ENCODE peak calls at places on chromosomes 13 and 19, in six cellular contexts. One of them, this sample, is unnamed.

GRCh38 chr19:33674575-33675367 is 53.0 kb downstream of the CHST8 start:
- DNase-seq in SK-N-SH: peak; percentile 63
- DNase-seq in mammary epithelial cell: no peak
- DNase-seq in mucosa of descending colon: no peak
- DNase-seq in colonic mucosa: no peak
- DNase-seq in cardiac muscle cell: no peak
- DNase-seq in this sample: peak; percentile 40

GRCh38 chr19:10727599-10728250 is 9.8 kb downstream of the DNM2 start:
- DNase-seq in SK-N-SH: no peak
- DNase-seq in mammary epithelial cell: no peak
- DNase-seq in mucosa of descending colon: no peak
- DNase-seq in colonic mucosa: no peak
- DNase-seq in cardiac muscle cell: no peak
- DNase-seq in this sample: no peak

GRCh38 chr13:37791699-37792098 is 77.9 kb downstream of the TRPC4 start:
- DNase-seq in SK-N-SH: no peak
- DNase-seq in mammary epithelial cell: no peak
- DNase-seq in mucosa of descending colon: no peak
- DNase-seq in colonic mucosa: no peak
- DNase-seq in cardiac muscle cell: no peak
- DNase-seq in this sample: no peak

GRCh38 chr19:52648336-52648990 is 10.3 kb upstream of the ZNF83 start:
- DNase-seq in SK-N-SH: no peak
- DNase-seq in mammary epithelial cell: peak; percentile 28
- DNase-seq in mucosa of descending colon: no peak
- DNase-seq in colonic mucosa: no peak
- DNase-seq in cardiac muscle cell: no peak
- DNase-seq in this sample: no peak

GRCh38 chr19:49594157-49595005 is 3.4 kb downstream of the PRR12 start:
- DNase-seq in SK-N-SH: no peak
- DNase-seq in mammary epithelial cell: no peak
- DNase-seq in mucosa of descending colon: peak; percentile 35
- DNase-seq in colonic mucosa: peak; percentile 22
- DNase-seq in cardiac muscle cell: no peak
- DNase-seq in this sample: no peak

GRCh38 chr13:31052478-31052877 is 109.2 kb downstream of the HSPH1 start:
- DNase-seq in SK-N-SH: no peak
- DNase-seq in mammary epithelial cell: no peak
- DNase-seq in mucosa of descending colon: no peak
- DNase-seq in colonic mucosa: no peak
- DNase-seq in cardiac muscle cell: no peak
- DNase-seq in this sample: no peak

GRCh38 chr13:52067237-52067636 is 42.7 kb downstream of the UTP14C start:
- DNase-seq in SK-N-SH: no peak
- DNase-seq in mammary epithelial cell: no peak
- DNase-seq in mucosa of descending colon: no peak
- DNase-seq in colonic mucosa: no peak
- DNase-seq in cardiac muscle cell: peak; percentile 2
- DNase-seq in this sample: no peak

GRCh38 chr13:112638157-112638750 is 50.3 kb upstream of the TUBGCP3 start:
- DNase-seq in SK-N-SH: no peak
- DNase-seq in mammary epithelial cell: no peak
- DNase-seq in mucosa of descending colon: no peak
- DNase-seq in colonic mucosa: no peak
- DNase-seq in cardiac muscle cell: no peak
- DNase-seq in this sample: no peak

GRCh38 chr13:20161951-20162300 is 1.1 kb upstream of the GJA3 start:
- DNase-seq in SK-N-SH: no peak
- DNase-seq in mammary epithelial cell: no peak
- DNase-seq in mucosa of descending colon: no peak
- DNase-seq in colonic mucosa: no peak
- DNase-seq in cardiac muscle cell: no peak
- DNase-seq in this sample: no peak

GRCh38 chr19:50383307-50383851 is 768 bp upstream of the POLD1 start:
- DNase-seq in SK-N-SH: no peak
- DNase-seq in mammary epithelial cell: no peak
- DNase-seq in mucosa of descending colon: no peak
- DNase-seq in colonic mucosa: no peak
- DNase-seq in cardiac muscle cell: no peak
- DNase-seq in this sample: peak; percentile 12

GRCh38 chr19:44260343-44260681 is 626 bp downstream of the ZNF233 start:
- DNase-seq in SK-N-SH: peak; percentile 21
- DNase-seq in mammary epithelial cell: no peak
- DNase-seq in mucosa of descending colon: peak; percentile 33
- DNase-seq in colonic mucosa: peak; percentile 23
- DNase-seq in cardiac muscle cell: peak; percentile 3
- DNase-seq in this sample: no peak
- TF ChIP-seq CTCF in SK-N-SH: no peak
- TF ChIP-seq CTCF in mammary epithelial cell: no peak
- TF ChIP-seq CTCF in mucosa of descending colon: no peak
- TF ChIP-seq CTCF in colonic mucosa: no peak
- TF ChIP-seq CTCF in cardiac muscle cell: no peak
- TF ChIP-seq CTCF in this sample: no peak

DNA sequence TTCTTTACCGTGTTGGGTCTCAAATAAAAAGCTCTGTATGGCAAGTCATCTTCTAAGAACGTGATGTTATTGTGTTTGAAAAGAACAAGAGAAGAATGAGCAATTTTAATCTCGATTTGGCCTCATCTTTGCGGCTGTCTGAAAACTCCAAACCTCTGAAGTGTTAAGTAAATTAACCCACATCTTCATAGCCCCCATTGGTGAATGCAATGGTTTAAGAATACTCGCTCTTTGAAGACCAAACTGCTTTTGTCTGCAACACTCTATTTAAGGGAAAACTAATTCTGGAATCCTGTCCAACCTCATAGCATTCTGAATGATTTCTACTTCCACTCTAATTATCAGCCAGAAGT is 56.9 kb upstream of the SCEL start:
- DNase-seq in SK-N-SH: no peak
- DNase-seq in mammary epithelial cell: no peak
- DNase-seq in mucosa of descending colon: no peak
- DNase-seq in colonic mucosa: no peak
- DNase-seq in cardiac muscle cell: no peak
- DNase-seq in this sample: no peak
- H3K4me3 ChIP-seq in SK-N-SH: peak overlapping the region; percentile 61
- H3K4me3 ChIP-seq in mammary epithelial cell: no peak overlapping the region
- H3K4me3 ChIP-seq in mucosa of descending colon: no peak overlapping the region
- H3K4me3 ChIP-seq in colonic mucosa: peak overlapping the region; percentile 28
- H3K4me3 ChIP-seq in cardiac muscle cell: no peak overlapping the region
- H3K4me3 ChIP-seq in this sample: peak overlapping the region; percentile 68

GRCh38 chr19:57623091-57623490 is 9.0 kb downstream of the ZNF134 start:
- DNase-seq in SK-N-SH: no peak
- DNase-seq in mammary epithelial cell: no peak
- DNase-seq in mucosa of descending colon: no peak
- DNase-seq in colonic mucosa: no peak
- DNase-seq in cardiac muscle cell: no peak
- DNase-seq in this sample: no peak
- H3K9me3 ChIP-seq in SK-N-SH: peaks cover 30% of the 10 kb centered on the region
- H3K9me3 ChIP-seq in mammary epithelial cell: peaks cover 63% of the 10 kb centered on the region
- H3K9me3 ChIP-seq in mucosa of descending colon: peaks cover 99% of the 10 kb centered on the region
- H3K9me3 ChIP-seq in colonic mucosa: peaks cover 35% of the 10 kb centered on the region
- H3K9me3 ChIP-seq in cardiac muscle cell: peaks cover 21% of the 10 kb centered on the region
- H3K9me3 ChIP-seq in this sample: peaks cover 28% of the 10 kb centered on the region

DNA sequence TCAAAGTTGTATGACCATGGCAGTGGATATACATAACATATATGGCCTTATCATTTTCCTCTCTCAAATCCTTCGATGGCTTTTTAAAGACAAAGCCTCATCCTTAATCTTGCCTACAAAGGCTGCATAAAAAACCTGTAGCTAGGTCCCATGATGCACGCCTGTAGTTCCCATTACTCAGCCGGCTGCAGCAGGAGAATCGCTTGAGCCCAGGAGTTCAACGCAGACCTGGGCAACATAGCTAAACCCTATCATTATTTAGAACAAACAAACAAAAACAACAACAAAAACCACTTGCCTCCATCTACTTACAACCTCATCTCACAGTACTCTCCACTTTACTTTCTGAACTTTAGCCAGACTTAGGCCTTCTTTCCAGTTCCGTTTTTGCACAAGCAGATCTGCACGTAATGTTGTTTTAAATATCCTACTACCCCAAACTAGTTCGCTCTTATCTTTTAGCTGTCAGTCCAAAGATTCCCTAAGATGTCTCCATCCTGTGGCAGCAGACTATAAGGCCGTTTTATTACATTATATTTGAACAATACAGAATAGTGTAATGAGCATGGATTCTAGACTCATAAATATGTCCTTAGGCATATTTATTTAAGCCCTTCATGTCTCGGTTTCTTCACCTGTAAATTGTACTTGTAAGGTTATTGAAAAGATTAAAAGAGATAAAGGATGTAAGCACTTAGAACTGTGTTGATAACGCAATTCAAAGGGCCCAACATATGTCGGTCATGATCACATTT is 969 bp upstream of the POMP start:
- DNase-seq in SK-N-SH: peak; percentile 7
- DNase-seq in mammary epithelial cell: peak; percentile 6
- DNase-seq in mucosa of descending colon: no peak
- DNase-seq in colonic mucosa: no peak
- DNase-seq in cardiac muscle cell: no peak
- DNase-seq in this sample: no peak
- TF ChIP-seq CTCF in SK-N-SH: peak; percentile 50
- TF ChIP-seq CTCF in mammary epithelial cell: no peak
- TF ChIP-seq CTCF in mucosa of descending colon: no peak
- TF ChIP-seq CTCF in colonic mucosa: no peak
- TF ChIP-seq CTCF in cardiac muscle cell: no peak
- TF ChIP-seq CTCF in this sample: no peak

GRCh38 chr13:46172531-46172991 is 9.4 kb downstream of the LCP1 start:
- DNase-seq in SK-N-SH: no peak
- DNase-seq in mammary epithelial cell: no peak
- DNase-seq in mucosa of descending colon: no peak
- DNase-seq in colonic mucosa: no peak
- DNase-seq in cardiac muscle cell: no peak
- DNase-seq in this sample: no peak
- H3K4me3 ChIP-seq in SK-N-SH: no peak overlapping the region
- H3K4me3 ChIP-seq in mammary epithelial cell: no peak overlapping the region
- H3K4me3 ChIP-seq in mucosa of descending colon: no peak overlapping the region
- H3K4me3 ChIP-seq in colonic mucosa: no peak overlapping the region
- H3K4me3 ChIP-seq in cardiac muscle cell: no peak overlapping the region
- H3K4me3 ChIP-seq in this sample: no peak overlapping the region

GRCh38 chr19:41136636-41137035 is 22.4 kb downstream of the CYP2F1 start:
- DNase-seq in SK-N-SH: no peak
- DNase-seq in mammary epithelial cell: no peak
- DNase-seq in mucosa of descending colon: no peak
- DNase-seq in colonic mucosa: no peak
- DNase-seq in cardiac muscle cell: no peak
- DNase-seq in this sample: no peak
- H3K9me3 ChIP-seq in SK-N-SH: no peaks in the 10 kb centered on the region
- H3K9me3 ChIP-seq in mammary epithelial cell: no peaks in the 10 kb centered on the region
- H3K9me3 ChIP-seq in mucosa of descending colon: no peaks in the 10 kb centered on the region
- H3K9me3 ChIP-seq in colonic mucosa: no peaks in the 10 kb centered on the region
- H3K9me3 ChIP-seq in cardiac muscle cell: no peaks in the 10 kb centered on the region
- H3K9me3 ChIP-seq in this sample: no peaks in the 10 kb centered on the region

GRCh38 chr13:76019421-76020044 is 383.4 kb downstream of the LMO7 start:
- DNase-seq in SK-N-SH: peak; percentile 11
- DNase-seq in mammary epithelial cell: no peak
- DNase-seq in mucosa of descending colon: peak; percentile 20
- DNase-seq in colonic mucosa: peak; percentile 23
- DNase-seq in cardiac muscle cell: peak; percentile 15
- DNase-seq in this sample: peak; percentile 59
- TF ChIP-seq CTCF in SK-N-SH: peak; percentile 61
- TF ChIP-seq CTCF in mammary epithelial cell: no peak
- TF ChIP-seq CTCF in mucosa of descending colon: no peak
- TF ChIP-seq CTCF in colonic mucosa: no peak
- TF ChIP-seq CTCF in cardiac muscle cell: no peak
- TF ChIP-seq CTCF in this sample: peak; percentile 75

GRCh38 chr13:80132741-80133601 is 208.0 kb downstream of the SPRY2 start:
- DNase-seq in SK-N-SH: peak; percentile 38
- DNase-seq in mammary epithelial cell: peak; percentile 15
- DNase-seq in mucosa of descending colon: peak; percentile 75
- DNase-seq in colonic mucosa: peak; percentile 87
- DNase-seq in cardiac muscle cell: peak; percentile 79
- DNase-seq in this sample: peak; percentile 46
- H3K4me3 ChIP-seq in SK-N-SH: peak overlapping the region; percentile 49
- H3K4me3 ChIP-seq in mammary epithelial cell: no peak overlapping the region
- H3K4me3 ChIP-seq in mucosa of descending colon: no peak overlapping the region
- H3K4me3 ChIP-seq in colonic mucosa: peak overlapping the region; percentile 0
- H3K4me3 ChIP-seq in cardiac muscle cell: peak overlapping the region; percentile 19
- H3K4me3 ChIP-seq in this sample: no peak overlapping the region

DNA sequence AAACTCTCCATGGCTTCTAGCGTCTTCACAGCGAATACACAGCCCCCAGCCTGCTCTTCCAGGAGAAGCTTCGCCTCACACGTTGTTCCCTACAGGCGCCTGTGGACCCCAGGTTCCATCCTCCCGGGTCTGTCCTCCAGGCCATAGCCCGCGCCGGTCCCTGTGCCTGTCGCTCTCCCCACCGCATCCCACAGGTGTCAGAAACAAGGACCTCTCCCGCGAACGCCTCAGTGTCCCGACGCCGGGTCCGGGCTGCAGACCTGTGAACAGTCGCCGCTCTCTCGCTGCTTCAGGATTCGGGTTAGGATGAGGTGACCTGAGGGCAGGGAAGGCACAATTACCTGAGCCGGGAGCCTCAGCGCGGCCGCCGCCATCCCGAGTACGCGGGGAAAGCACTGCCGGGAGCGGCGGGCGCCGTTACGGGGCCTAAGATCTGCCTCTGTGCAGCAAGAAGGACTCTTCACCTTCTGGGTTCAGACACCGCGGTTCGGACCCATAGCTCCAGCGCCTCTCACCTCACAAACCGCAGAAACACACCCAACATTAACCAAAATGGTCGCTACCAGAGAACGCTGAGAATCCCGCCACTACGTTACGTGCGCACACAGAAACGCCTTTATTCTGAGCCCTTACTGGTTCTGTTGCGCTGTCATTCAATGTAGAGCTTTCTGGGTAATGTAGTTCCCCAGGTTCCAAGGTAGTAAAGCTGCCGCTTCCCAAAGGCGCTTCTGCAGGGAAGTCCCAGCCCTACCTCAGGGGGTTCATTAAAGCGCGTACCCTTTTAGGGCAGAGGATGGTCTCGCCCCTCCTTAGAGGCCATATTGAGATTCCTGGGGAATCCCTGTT is at the start of gene ZNF418:
- DNase-seq in SK-N-SH: no peak
- DNase-seq in mammary epithelial cell: peak; percentile 85
- DNase-seq in mucosa of descending colon: peak; percentile 43
- DNase-seq in colonic mucosa: peak; percentile 67
- DNase-seq in cardiac muscle cell: peak; percentile 89
- DNase-seq in this sample: peak; percentile 74
- H3K9me3 ChIP-seq in SK-N-SH: no peaks in the 10 kb centered on the region
- H3K9me3 ChIP-seq in mammary epithelial cell: peaks cover 15% of the 10 kb centered on the region
- H3K9me3 ChIP-seq in mucosa of descending colon: peaks cover 98% of the 10 kb centered on the region
- H3K9me3 ChIP-seq in colonic mucosa: no peaks in the 10 kb centered on the region
- H3K9me3 ChIP-seq in cardiac muscle cell: no peaks in the 10 kb centered on the region
- H3K9me3 ChIP-seq in this sample: no peaks in the 10 kb centered on the region